ENCODE peak calls at places on chromosome 21, in ten cellular contexts. Z is thoracic aorta, F is upper lobe of right lung, R is kidney, E is BJ, P is heart left ventricle, A is PC-3, U is mammary epithelial cell, S is lower lobe of right lung, V is left lung. X is an unnamed sample.

GRCh38 chr21:32253215-32253641 is 25.6 kb downstream of the MIS18A start:
- DNase-seq in E (no peak), P (peak; percentile 66), V (no peak), Z (no peak), R (no peak), F (no peak), U (no peak), S (no peak), A (no peak), X (no peak)

GRCh38 chr21:43312751-43313169 is 114.2 kb downstream of the SIK1 start:
- DNase-seq in Z (no peak), V (peak; percentile 48), P (no peak), F (no peak), R (peak; percentile 76), A (no peak), S (no peak), U (no peak), E (no peak), X (no peak)

GRCh38 chr21:34814529-34814951 is 145.7 kb downstream of the CLIC6 start:
- DNase-seq in S (no peak), Z (no peak), V (no peak), F (no peak), R (no peak), P (no peak), U (peak; percentile 57), E (no peak), A (no peak), X (no peak)

GRCh38 chr21:37498664-37499063 is 132.1 kb downstream of the DYRK1A start:
- DNase-seq in Z (no peak), S (no peak), P (no peak), E (no peak), R (no peak), V (no peak), A (no peak), U (no peak), F (no peak), X (no peak)

GRCh38 chr21:34544032-34544496 is 32.1 kb upstream of the KCNE1 start:
- DNase-seq in A (peak; percentile 93), R (no peak), U (peak; percentile 74), F (peak; percentile 73), S (peak; percentile 69), Z (no peak), P (peak; percentile 62), V (no peak), E (no peak), X (peak; percentile 28)

GRCh38 chr21:34722684-34723300 is 54.0 kb downstream of the CLIC6 start:
- DNase-seq in P (no peak), Z (no peak), U (no peak), V (no peak), E (no peak), R (peak; percentile 86), F (no peak), A (peak; percentile 32), S (no peak), X (no peak)

GRCh38 chr21:24217141-24217540 is 1390.1 kb downstream of the MRPL39 start:
- DNase-seq in Z (no peak), P (no peak), V (no peak), R (no peak), F (no peak), S (no peak), A (peak; percentile 49), E (no peak), U (no peak), X (no peak)

GRCh38 chr21:33860332-33860879 is 55.2 kb downstream of the ATP5PO start:
- DNase-seq in R (peak; percentile 48), P (no peak), S (no peak), A (no peak), V (no peak), Z (no peak), U (no peak), E (no peak), F (peak; percentile 46), X (no peak)

GRCh38 chr21:40165671-40166070 is 298.4 kb downstream of the PCP4 start:
- DNase-seq in S (no peak), A (no peak), U (no peak), Z (no peak), V (no peak), P (no peak), R (no peak), F (no peak), E (no peak), X (no peak)

GRCh38 chr21:40160911-40161310 is 293.7 kb downstream of the PCP4 start:
- DNase-seq in U (no peak), P (no peak), A (no peak), R (no peak), S (no peak), E (no peak), F (no peak), Z (no peak), V (no peak), X (no peak)

GRCh38 chr21:40165212-40165611 is 298.0 kb downstream of the PCP4 start:
- DNase-seq in A (no peak), E (no peak), V (no peak), R (no peak), U (no peak), F (no peak), P (peak; percentile 35), Z (no peak), S (no peak), X (no peak)

GRCh38 chr21:40169971-40170370 is 302.7 kb downstream of the PCP4 start:
- DNase-seq in R (no peak), Z (no peak), U (no peak), F (no peak), E (no peak), S (no peak), A (no peak), V (no peak), P (no peak), X (no peak)

DNA sequence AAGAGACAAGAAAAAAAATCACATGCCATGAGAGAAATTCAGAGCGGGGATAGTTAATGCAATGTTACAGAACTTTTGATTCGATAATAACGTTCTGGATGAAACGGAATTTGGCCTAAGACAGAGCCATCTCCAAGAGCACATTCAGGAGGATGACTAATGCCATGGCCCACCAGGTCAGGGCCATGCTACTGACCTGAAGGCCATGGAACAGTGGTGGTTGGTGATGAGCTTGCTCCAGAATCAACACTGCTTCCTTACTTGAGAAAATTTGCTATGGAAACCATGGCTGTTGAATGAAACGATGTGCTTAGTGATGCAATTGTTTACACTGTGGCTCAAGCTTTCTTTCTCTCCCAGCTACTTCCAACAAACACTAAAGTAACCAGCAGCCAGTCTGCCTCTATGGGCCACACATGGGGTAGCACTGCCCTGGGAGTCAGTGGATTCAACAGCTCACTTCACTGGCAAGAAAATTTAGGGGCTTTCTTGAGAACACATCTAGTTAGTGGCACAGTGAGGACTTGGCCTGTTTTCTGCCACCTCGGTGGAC is 299.1 kb downstream of the PCP4 start:
- DNase-seq in S (no peak), R (no peak), U (no peak), A (no peak), V (no peak), Z (no peak), P (no peak), E (no peak), F (no peak), X (no peak)
- H3K4me3 ChIP-seq in S (no peak overlapping the region), R (no peak overlapping the region), U (no peak overlapping the region), A (no peak overlapping the region), V (no peak overlapping the region), Z (no peak overlapping the region), P (no peak overlapping the region), E (no peak overlapping the region), F (no peak overlapping the region), X (no peak overlapping the region)

DNA sequence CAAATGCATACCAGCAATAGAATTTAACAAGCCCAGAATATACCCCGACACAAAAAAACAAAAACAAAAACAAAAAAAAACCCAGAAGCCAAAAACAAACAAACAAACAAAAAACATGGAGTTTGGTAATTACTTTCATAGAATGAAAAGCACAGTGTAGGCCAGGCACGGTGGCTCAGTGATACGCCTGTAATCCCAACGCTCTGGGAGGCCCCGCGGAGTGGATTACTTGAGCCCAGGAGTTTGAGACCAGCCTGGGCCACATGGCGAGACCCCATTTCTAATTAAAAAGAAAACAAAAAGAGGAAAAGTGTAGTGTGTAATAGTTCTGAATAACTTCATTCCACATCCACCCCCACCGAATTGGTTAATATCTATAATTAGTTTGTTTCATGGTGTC is 1265.7 kb downstream of the NCAM2 start:
- DNase-seq in E (no peak), Z (no peak), R (no peak), S (no peak), V (no peak), F (no peak), U (no peak), P (no peak), A (no peak), X (no peak)
- H3K36me3 ChIP-seq in E (no peaks in the 10 kb centered on the region), Z (no peaks in the 10 kb centered on the region), R (no peaks in the 10 kb centered on the region), S (no peaks in the 10 kb centered on the region), V (no peaks in the 10 kb centered on the region), F (no peaks in the 10 kb centered on the region), U (no peaks in the 10 kb centered on the region), P (no peaks in the 10 kb centered on the region), A (no peaks in the 10 kb centered on the region), X (no peaks in the 10 kb centered on the region)

DNA sequence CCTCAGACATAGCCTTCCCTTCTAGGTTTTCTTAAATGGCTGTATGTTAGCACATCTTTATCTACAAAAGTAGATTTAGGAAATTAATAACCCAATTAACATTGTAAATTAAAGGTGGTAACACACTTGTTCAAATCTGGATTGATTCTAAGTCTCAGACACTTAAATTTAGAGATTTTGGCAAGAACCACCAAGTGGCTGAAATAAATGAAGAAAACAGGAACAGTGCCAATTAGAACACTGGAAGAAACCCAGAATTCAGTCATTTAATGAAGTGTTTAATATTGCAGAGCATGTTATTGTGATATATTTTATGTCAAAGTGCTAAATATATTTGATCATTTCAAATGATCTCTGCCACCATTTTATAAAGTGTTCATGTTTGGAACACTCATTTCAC is 628.2 kb downstream of the USP25 start:
- DNase-seq in Z (no peak), S (no peak), U (no peak), E (no peak), A (no peak), R (no peak), P (no peak), F (no peak), V (no peak), X (no peak)
- H3K4me3 ChIP-seq in Z (no peak overlapping the region), S (no peak overlapping the region), U (no peak overlapping the region), E (no peak overlapping the region), A (no peak overlapping the region), R (no peak overlapping the region), P (no peak overlapping the region), F (no peak overlapping the region), V (no peak overlapping the region), X (no peak overlapping the region)

GRCh38 chr21:46219591-46220239 is 8.9 kb downstream of the LSS start:
- DNase-seq in R (no peak), S (peak; percentile 71), U (no peak), P (peak; percentile 72), F (peak; percentile 76), V (no peak), E (no peak), Z (no peak), A (no peak), X (no peak)

GRCh38 chr21:46218906-46219590 is 9.5 kb downstream of the LSS start:
- DNase-seq in V (no peak), F (no peak), E (no peak), U (no peak), R (no peak), P (no peak), S (no peak), Z (no peak), A (no peak), X (no peak)

GRCh38 chr21:46216132-46216747 is 12.3 kb downstream of the LSS start:
- DNase-seq in S (no peak), P (no peak), U (no peak), F (peak; percentile 53), A (no peak), Z (no peak), E (no peak), R (no peak), V (no peak), X (no peak)

GRCh38 chr21:46215436-46216131 is 13.0 kb downstream of the LSS start:
- DNase-seq in S (no peak), R (no peak), E (no peak), U (no peak), Z (no peak), V (no peak), P (no peak), F (peak; percentile 61), A (no peak), X (no peak)

DNA sequence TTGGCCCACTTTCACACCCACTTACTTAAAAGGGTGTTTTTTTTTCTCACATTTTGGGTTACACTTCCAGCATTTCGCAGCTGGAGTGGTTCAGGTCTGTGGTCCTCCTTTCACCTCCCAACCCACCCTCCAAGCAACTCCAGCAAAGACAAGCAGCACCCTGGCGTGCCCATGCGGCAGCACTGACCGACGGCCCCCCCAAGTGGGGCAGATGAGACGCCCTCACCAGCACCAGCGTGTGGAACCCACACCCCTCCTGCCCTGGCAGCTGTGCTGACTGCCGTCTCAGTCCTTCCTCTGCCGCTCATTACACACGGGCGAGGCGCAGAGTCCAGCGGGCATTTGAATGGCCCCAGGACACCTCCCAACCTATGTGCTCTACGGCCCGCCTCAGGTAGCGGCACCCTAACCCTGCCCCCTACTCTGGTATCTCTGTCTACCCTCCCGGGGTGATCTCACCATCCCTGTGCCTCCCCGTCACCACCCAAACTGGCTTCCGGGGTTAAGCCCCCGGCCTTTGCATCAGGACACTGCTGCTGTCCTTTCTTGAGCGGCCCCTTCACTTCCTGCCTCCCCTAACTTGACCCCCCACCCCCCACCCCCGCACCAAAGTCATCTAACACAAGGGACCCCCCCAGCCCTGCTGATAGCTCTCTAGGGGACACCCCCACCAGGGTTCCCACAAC is 10.9 kb downstream of the LSS start:
- DNase-seq in S (no peak), U (no peak), F (peak; percentile 43), V (no peak), R (no peak), Z (no peak), E (no peak), P (no peak), A (no peak), X (no peak)
- H3K36me3 ChIP-seq in S (peaks cover 77% of the 10 kb centered on the region), U (peaks cover 37% of the 10 kb centered on the region), F (peaks cover 66% of the 10 kb centered on the region), V (peaks cover 96% of the 10 kb centered on the region), R (peaks cover 4% of the 10 kb centered on the region), Z (peaks cover 48% of the 10 kb centered on the region), E (peaks cover 26% of the 10 kb centered on the region), P (peaks cover 57% of the 10 kb centered on the region), A (no peaks in the 10 kb centered on the region), X (peaks cover 18% of the 10 kb centered on the region)